ENCODE peak calls at places on chromosomes 11 and 22, in seven cellular contexts. One of them, this sample, is unnamed.

GRCh38 chr22:42321908-42322561 is 51.6 kb upstream of the TCF20 start:
- DNase-seq in fibroblast of villous mesenchyme: peak
- DNase-seq in foreskin fibroblast: no peak
- DNase-seq in left lung: no peak
- DNase-seq in progenitor cell of endocrine pancreas: no peak
- DNase-seq in AG04450: no peak
- DNase-seq in esophagus squamous epithelium: no peak
- DNase-seq in this sample: no peak

GRCh38 chr11:63783925-63784592 is 15.5 kb upstream of the ZFTA start:
- DNase-seq in esophagus squamous epithelium: no peak
- DNase-seq in left lung: no peak
- DNase-seq in fibroblast of villous mesenchyme: no peak
- DNase-seq in AG04450: no peak
- DNase-seq in progenitor cell of endocrine pancreas: no peak
- DNase-seq in foreskin fibroblast: no peak
- DNase-seq in this sample: no peak

GRCh38 chr11:109939176-109939810 is 153.9 kb upstream of the ZC3H12C start:
- DNase-seq in left lung: no peak
- DNase-seq in AG04450: peak
- DNase-seq in esophagus squamous epithelium: no peak
- DNase-seq in foreskin fibroblast: peak
- DNase-seq in progenitor cell of endocrine pancreas: no peak
- DNase-seq in fibroblast of villous mesenchyme: peak
- DNase-seq in this sample: peak

GRCh38 chr11:91996526-91996925 is 228.1 kb upstream of the FAT3 start:
- DNase-seq in progenitor cell of endocrine pancreas: no peak
- DNase-seq in AG04450: no peak
- DNase-seq in fibroblast of villous mesenchyme: no peak
- DNase-seq in foreskin fibroblast: no peak
- DNase-seq in esophagus squamous epithelium: no peak
- DNase-seq in left lung: no peak
- DNase-seq in this sample: no peak

GRCh38 chr11:8056810-8057463 is 24.1 kb upstream of the TUB start:
- DNase-seq in fibroblast of villous mesenchyme: peak
- DNase-seq in AG04450: no peak
- DNase-seq in esophagus squamous epithelium: no peak
- DNase-seq in left lung: no peak
- DNase-seq in progenitor cell of endocrine pancreas: no peak
- DNase-seq in foreskin fibroblast: peak
- DNase-seq in this sample: peak

GRCh38 chr11:73205666-73206343 is 12.3 kb upstream of the P2RY2 start:
- DNase-seq in left lung: no peak
- DNase-seq in foreskin fibroblast: no peak
- DNase-seq in esophagus squamous epithelium: no peak
- DNase-seq in AG04450: no peak
- DNase-seq in fibroblast of villous mesenchyme: peak
- DNase-seq in progenitor cell of endocrine pancreas: no peak
- DNase-seq in this sample: no peak

GRCh38 chr22:24407884-24408283 is 19.5 kb upstream of the ADORA2A start:
- DNase-seq in fibroblast of villous mesenchyme: no peak
- DNase-seq in foreskin fibroblast: no peak
- DNase-seq in AG04450: no peak
- DNase-seq in left lung: no peak
- DNase-seq in progenitor cell of endocrine pancreas: no peak
- DNase-seq in esophagus squamous epithelium: no peak
- DNase-seq in this sample: no peak

GRCh38 chr11:86980397-86980796 is 25.2 kb upstream of the FZD4 start:
- DNase-seq in progenitor cell of endocrine pancreas: no peak
- DNase-seq in esophagus squamous epithelium: no peak
- DNase-seq in left lung: no peak
- DNase-seq in AG04450: no peak
- DNase-seq in fibroblast of villous mesenchyme: no peak
- DNase-seq in foreskin fibroblast: no peak
- DNase-seq in this sample: no peak

GRCh38 chr22:24516301-24516737 is 21.2 kb downstream of the UPB1 start:
- DNase-seq in fibroblast of villous mesenchyme: peak
- DNase-seq in AG04450: peak
- DNase-seq in esophagus squamous epithelium: no peak
- DNase-seq in left lung: no peak
- DNase-seq in foreskin fibroblast: peak
- DNase-seq in progenitor cell of endocrine pancreas: no peak
- DNase-seq in this sample: peak

GRCh38 chr11:76156971-76157427 is 49.3 kb downstream of the WNT11 start:
- DNase-seq in AG04450: no peak
- DNase-seq in left lung: peak
- DNase-seq in fibroblast of villous mesenchyme: no peak
- DNase-seq in progenitor cell of endocrine pancreas: no peak
- DNase-seq in foreskin fibroblast: no peak
- DNase-seq in esophagus squamous epithelium: no peak
- DNase-seq in this sample: no peak

GRCh38 chr11:107898270-107898669 is 30.0 kb upstream of the RAB39A start:
- DNase-seq in left lung: no peak
- DNase-seq in progenitor cell of endocrine pancreas: no peak
- DNase-seq in foreskin fibroblast: peak
- DNase-seq in esophagus squamous epithelium: no peak
- DNase-seq in fibroblast of villous mesenchyme: peak
- DNase-seq in AG04450: peak
- DNase-seq in this sample: peak

GRCh38 chr11:44849922-44850321 is 100.8 kb downstream of the TP53I11 start:
- DNase-seq in fibroblast of villous mesenchyme: no peak
- DNase-seq in progenitor cell of endocrine pancreas: no peak
- DNase-seq in AG04450: no peak
- DNase-seq in left lung: no peak
- DNase-seq in foreskin fibroblast: no peak
- DNase-seq in esophagus squamous epithelium: no peak
- DNase-seq in this sample: no peak

GRCh38 chr11:31397239-31397834 is 27.7 kb downstream of the DNAJC24 start:
- DNase-seq in left lung: no peak
- DNase-seq in progenitor cell of endocrine pancreas: no peak
- DNase-seq in AG04450: no peak
- DNase-seq in fibroblast of villous mesenchyme: peak
- DNase-seq in foreskin fibroblast: peak
- DNase-seq in esophagus squamous epithelium: no peak
- DNase-seq in this sample: peak

GRCh38 chr11:65225284-65226102 is 36.3 kb upstream of the POLA2 start:
- DNase-seq in fibroblast of villous mesenchyme: peak
- DNase-seq in progenitor cell of endocrine pancreas: no peak
- DNase-seq in esophagus squamous epithelium: no peak
- DNase-seq in left lung: peak
- DNase-seq in foreskin fibroblast: peak
- DNase-seq in AG04450: peak
- DNase-seq in this sample: peak

GRCh38 chr22:17264321-17265052 is 45.3 kb upstream of the ADA2 start:
- DNase-seq in AG04450: no peak
- DNase-seq in fibroblast of villous mesenchyme: no peak
- DNase-seq in left lung: no peak
- DNase-seq in progenitor cell of endocrine pancreas: no peak
- DNase-seq in foreskin fibroblast: no peak
- DNase-seq in esophagus squamous epithelium: no peak
- DNase-seq in this sample: peak

GRCh38 chr11:106990322-106990721 is 28.0 kb downstream of the GUCY1A2 start:
- DNase-seq in foreskin fibroblast: no peak
- DNase-seq in esophagus squamous epithelium: no peak
- DNase-seq in fibroblast of villous mesenchyme: peak
- DNase-seq in AG04450: no peak
- DNase-seq in left lung: peak
- DNase-seq in progenitor cell of endocrine pancreas: no peak
- DNase-seq in this sample: no peak

GRCh38 chr22:48659393-48659792 is 1168.3 kb downstream of the BRD1 start:
- DNase-seq in fibroblast of villous mesenchyme: no peak
- DNase-seq in esophagus squamous epithelium: no peak
- DNase-seq in AG04450: no peak
- DNase-seq in progenitor cell of endocrine pancreas: no peak
- DNase-seq in left lung: peak
- DNase-seq in foreskin fibroblast: no peak
- DNase-seq in this sample: no peak

GRCh38 chr11:6303657-6304056 is 16.6 kb downstream of the CAVIN3 start:
- DNase-seq in esophagus squamous epithelium: no peak
- DNase-seq in left lung: no peak
- DNase-seq in progenitor cell of endocrine pancreas: no peak
- DNase-seq in AG04450: no peak
- DNase-seq in fibroblast of villous mesenchyme: no peak
- DNase-seq in foreskin fibroblast: no peak
- DNase-seq in this sample: no peak

GRCh38 chr22:23285734-23286133 is 105.4 kb downstream of the BCR start:
- DNase-seq in left lung: no peak
- DNase-seq in progenitor cell of endocrine pancreas: no peak
- DNase-seq in AG04450: no peak
- DNase-seq in esophagus squamous epithelium: no peak
- DNase-seq in fibroblast of villous mesenchyme: peak
- DNase-seq in foreskin fibroblast: no peak
- DNase-seq in this sample: no peak

GRCh38 chr11:8063319-8063718 is 17.7 kb upstream of the TUB start:
- DNase-seq in fibroblast of villous mesenchyme: peak
- DNase-seq in esophagus squamous epithelium: no peak
- DNase-seq in left lung: no peak
- DNase-seq in progenitor cell of endocrine pancreas: no peak
- DNase-seq in foreskin fibroblast: no peak
- DNase-seq in AG04450: no peak
- DNase-seq in this sample: peak

GRCh38 chr11:13772223-13773046 is 104.0 kb downstream of the FAR1 start:
- DNase-seq in progenitor cell of endocrine pancreas: no peak
- DNase-seq in foreskin fibroblast: peak
- DNase-seq in fibroblast of villous mesenchyme: peak
- DNase-seq in AG04450: peak
- DNase-seq in esophagus squamous epithelium: no peak
- DNase-seq in left lung: no peak
- DNase-seq in this sample: peak

GRCh38 chr22:41660416-41660815 is 28.3 kb downstream of the SNU13 start:
- DNase-seq in foreskin fibroblast: no peak
- DNase-seq in esophagus squamous epithelium: no peak
- DNase-seq in progenitor cell of endocrine pancreas: no peak
- DNase-seq in left lung: no peak
- DNase-seq in fibroblast of villous mesenchyme: peak
- DNase-seq in AG04450: no peak
- DNase-seq in this sample: no peak

GRCh38 chr11:17683378-17684161 is 35.8 kb upstream of the MYOD1 start:
- DNase-seq in AG04450: peak
- DNase-seq in esophagus squamous epithelium: no peak
- DNase-seq in left lung: no peak
- DNase-seq in fibroblast of villous mesenchyme: peak
- DNase-seq in foreskin fibroblast: peak
- DNase-seq in progenitor cell of endocrine pancreas: no peak
- DNase-seq in this sample: peak

GRCh38 chr11:17687946-17688670 is 31.3 kb upstream of the MYOD1 start:
- DNase-seq in AG04450: no peak
- DNase-seq in esophagus squamous epithelium: no peak
- DNase-seq in fibroblast of villous mesenchyme: peak
- DNase-seq in left lung: no peak
- DNase-seq in foreskin fibroblast: no peak
- DNase-seq in progenitor cell of endocrine pancreas: no peak
- DNase-seq in this sample: peak

GRCh38 chr11:17684550-17684949 is 34.8 kb upstream of the MYOD1 start:
- DNase-seq in left lung: no peak
- DNase-seq in esophagus squamous epithelium: no peak
- DNase-seq in progenitor cell of endocrine pancreas: no peak
- DNase-seq in foreskin fibroblast: no peak
- DNase-seq in AG04450: no peak
- DNase-seq in fibroblast of villous mesenchyme: no peak
- DNase-seq in this sample: no peak

GRCh38 chr11:17682848-17683247 is 36.5 kb upstream of the MYOD1 start:
- DNase-seq in foreskin fibroblast: no peak
- DNase-seq in left lung: no peak
- DNase-seq in esophagus squamous epithelium: no peak
- DNase-seq in fibroblast of villous mesenchyme: no peak
- DNase-seq in AG04450: no peak
- DNase-seq in progenitor cell of endocrine pancreas: no peak
- DNase-seq in this sample: no peak

GRCh38 chr11:17686185-17686980 is 33.0 kb upstream of the MYOD1 start:
- DNase-seq in left lung: no peak
- DNase-seq in AG04450: no peak
- DNase-seq in esophagus squamous epithelium: no peak
- DNase-seq in foreskin fibroblast: no peak
- DNase-seq in fibroblast of villous mesenchyme: no peak
- DNase-seq in progenitor cell of endocrine pancreas: no peak
- DNase-seq in this sample: peak
- TF ChIP-seq CTCF in left lung: no peak
- TF ChIP-seq CTCF in AG04450: no peak
- TF ChIP-seq CTCF in esophagus squamous epithelium: no peak
- TF ChIP-seq CTCF in foreskin fibroblast: no peak
- TF ChIP-seq CTCF in fibroblast of villous mesenchyme: no peak
- TF ChIP-seq CTCF in progenitor cell of endocrine pancreas: no peak
- TF ChIP-seq CTCF in this sample: no peak

DNA sequence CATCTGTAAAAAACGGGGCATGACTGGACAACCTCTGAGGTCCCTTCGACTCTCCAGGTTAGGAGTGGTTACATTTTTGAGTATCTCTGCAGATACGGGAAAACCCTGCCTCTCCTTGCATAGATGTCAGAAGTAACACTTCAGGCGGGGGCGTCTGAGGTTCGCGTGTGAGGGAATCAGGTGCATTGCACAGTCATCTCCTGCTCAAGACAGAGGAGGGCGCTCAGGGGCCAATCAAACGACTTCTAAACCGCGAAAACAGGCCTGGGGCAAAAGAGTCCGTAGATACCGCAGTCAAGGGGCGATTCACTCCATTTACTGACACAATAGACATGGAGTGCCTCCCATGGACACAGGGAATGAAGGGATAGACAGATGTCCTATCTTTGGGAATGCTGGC is 31.7 kb downstream of the KIRREL3 start:
- DNase-seq in left lung: no peak
- DNase-seq in esophagus squamous epithelium: no peak
- DNase-seq in progenitor cell of endocrine pancreas: no peak
- DNase-seq in foreskin fibroblast: no peak
- DNase-seq in AG04450: no peak
- DNase-seq in fibroblast of villous mesenchyme: no peak
- DNase-seq in this sample: peak
- TF ChIP-seq CTCF in left lung: no peak
- TF ChIP-seq CTCF in esophagus squamous epithelium: no peak
- TF ChIP-seq CTCF in progenitor cell of endocrine pancreas: peak
- TF ChIP-seq CTCF in foreskin fibroblast: no peak
- TF ChIP-seq CTCF in AG04450: no peak
- TF ChIP-seq CTCF in fibroblast of villous mesenchyme: no peak
- TF ChIP-seq CTCF in this sample: peak

GRCh38 chr11:69807416-69807815 is 11.8 kb downstream of the FGF3 start:
- DNase-seq in AG04450: no peak
- DNase-seq in fibroblast of villous mesenchyme: no peak
- DNase-seq in foreskin fibroblast: no peak
- DNase-seq in left lung: no peak
- DNase-seq in esophagus squamous epithelium: no peak
- DNase-seq in progenitor cell of endocrine pancreas: no peak
- DNase-seq in this sample: no peak
- TF ChIP-seq CTCF in AG04450: no peak
- TF ChIP-seq CTCF in fibroblast of villous mesenchyme: no peak
- TF ChIP-seq CTCF in foreskin fibroblast: no peak
- TF ChIP-seq CTCF in left lung: no peak
- TF ChIP-seq CTCF in esophagus squamous epithelium: no peak
- TF ChIP-seq CTCF in progenitor cell of endocrine pancreas: no peak
- TF ChIP-seq CTCF in this sample: no peak

DNA sequence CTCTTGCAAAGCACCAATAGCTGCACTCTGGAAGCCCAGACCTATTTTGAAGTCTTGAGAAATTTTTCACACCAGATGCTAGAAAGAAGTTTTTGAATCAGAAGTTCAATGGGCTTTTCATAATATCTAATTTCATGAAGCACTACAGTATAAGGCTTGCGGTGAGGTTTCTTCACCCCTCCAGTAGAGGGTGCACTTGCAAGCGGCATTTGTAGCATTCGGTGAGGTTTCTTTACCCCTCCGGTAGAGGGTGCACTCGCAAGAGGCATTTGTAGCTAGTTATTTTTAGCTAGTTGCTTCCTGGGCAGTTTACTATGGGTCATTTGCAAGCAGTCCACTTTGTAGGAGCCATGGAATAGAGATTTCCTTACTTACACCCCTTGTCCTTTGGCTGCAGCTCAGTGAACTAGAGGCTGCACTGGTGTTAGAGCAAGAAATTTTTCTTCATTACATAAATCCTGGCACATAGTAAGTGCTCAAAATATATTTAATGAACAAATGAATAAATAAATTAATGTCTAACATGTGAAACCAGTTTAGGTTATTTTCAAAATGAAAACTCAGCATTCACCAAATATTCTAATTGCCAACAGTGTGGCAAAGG is 7.8 kb upstream of the NOX4 start:
- DNase-seq in foreskin fibroblast: no peak
- DNase-seq in progenitor cell of endocrine pancreas: no peak
- DNase-seq in esophagus squamous epithelium: no peak
- DNase-seq in AG04450: no peak
- DNase-seq in fibroblast of villous mesenchyme: no peak
- DNase-seq in left lung: no peak
- DNase-seq in this sample: no peak
- TF ChIP-seq CTCF in foreskin fibroblast: no peak
- TF ChIP-seq CTCF in progenitor cell of endocrine pancreas: peak
- TF ChIP-seq CTCF in esophagus squamous epithelium: no peak
- TF ChIP-seq CTCF in AG04450: no peak
- TF ChIP-seq CTCF in fibroblast of villous mesenchyme: no peak
- TF ChIP-seq CTCF in left lung: no peak
- TF ChIP-seq CTCF in this sample: peak